ENCODE peak calls at places on chromosome 3, in ten cellular contexts. One of them, this sample, is unnamed. For H3K36me3, the result is how much of the 10 kb centered on the place peaks cover.

GRCh38 chr3:8482960-8483665 is 18.5 kb upstream of the LMCD1 start:
- DNase-seq in upper lobe of left lung: peak
- DNase-seq in sigmoid colon: peak
- DNase-seq in stomach: peak
- DNase-seq in K562: no peak
- DNase-seq in SK-N-SH: no peak
- DNase-seq in HepG2: peak
- DNase-seq in transverse colon: peak
- DNase-seq in suprapubic skin: peak
- DNase-seq in GM12878: no peak
- DNase-seq in this sample: no peak

GRCh38 chr3:21417991-21418390 is 333.0 kb downstream of the ZNF385D start:
- DNase-seq in GM12878: no peak
- DNase-seq in stomach: no peak
- DNase-seq in HepG2: no peak
- DNase-seq in K562: no peak
- DNase-seq in upper lobe of left lung: no peak
- DNase-seq in transverse colon: no peak
- DNase-seq in sigmoid colon: no peak
- DNase-seq in suprapubic skin: no peak
- DNase-seq in SK-N-SH: no peak
- DNase-seq in this sample: no peak

GRCh38 chr3:73401616-73402265 is 223.0 kb downstream of the PDZRN3 start:
- DNase-seq in K562: no peak
- DNase-seq in transverse colon: peak
- DNase-seq in upper lobe of left lung: no peak
- DNase-seq in suprapubic skin: no peak
- DNase-seq in GM12878: no peak
- DNase-seq in sigmoid colon: peak
- DNase-seq in HepG2: no peak
- DNase-seq in SK-N-SH: no peak
- DNase-seq in stomach: no peak
- DNase-seq in this sample: no peak

GRCh38 chr3:15512173-15512572 is 9.3 kb downstream of the COLQ start:
- DNase-seq in sigmoid colon: peak
- DNase-seq in SK-N-SH: no peak
- DNase-seq in upper lobe of left lung: peak
- DNase-seq in K562: no peak
- DNase-seq in suprapubic skin: no peak
- DNase-seq in HepG2: no peak
- DNase-seq in stomach: peak
- DNase-seq in transverse colon: no peak
- DNase-seq in GM12878: no peak
- DNase-seq in this sample: no peak

GRCh38 chr3:112087746-112088145 is 1.6 kb downstream of the C3orf52 start:
- DNase-seq in stomach: peak
- DNase-seq in transverse colon: no peak
- DNase-seq in K562: no peak
- DNase-seq in HepG2: no peak
- DNase-seq in GM12878: no peak
- DNase-seq in SK-N-SH: no peak
- DNase-seq in upper lobe of left lung: no peak
- DNase-seq in suprapubic skin: no peak
- DNase-seq in sigmoid colon: no peak
- DNase-seq in this sample: no peak

GRCh38 chr3:99319450-99319849 is 318.9 kb upstream of the COL8A1 start:
- DNase-seq in K562: no peak
- DNase-seq in SK-N-SH: no peak
- DNase-seq in upper lobe of left lung: no peak
- DNase-seq in sigmoid colon: no peak
- DNase-seq in stomach: no peak
- DNase-seq in GM12878: no peak
- DNase-seq in suprapubic skin: no peak
- DNase-seq in transverse colon: no peak
- DNase-seq in HepG2: no peak
- DNase-seq in this sample: no peak

GRCh38 chr3:178107804-178108203 is 428.4 kb upstream of the KCNMB2 start:
- DNase-seq in K562: no peak
- DNase-seq in sigmoid colon: no peak
- DNase-seq in SK-N-SH: no peak
- DNase-seq in GM12878: no peak
- DNase-seq in HepG2: no peak
- DNase-seq in upper lobe of left lung: no peak
- DNase-seq in transverse colon: no peak
- DNase-seq in suprapubic skin: no peak
- DNase-seq in stomach: no peak
- DNase-seq in this sample: no peak

GRCh38 chr3:9088431-9089353 is 125.4 kb upstream of the RAD18 start:
- DNase-seq in stomach: peak
- DNase-seq in upper lobe of left lung: peak
- DNase-seq in GM12878: no peak
- DNase-seq in suprapubic skin: no peak
- DNase-seq in HepG2: no peak
- DNase-seq in K562: no peak
- DNase-seq in sigmoid colon: no peak
- DNase-seq in transverse colon: peak
- DNase-seq in SK-N-SH: no peak
- DNase-seq in this sample: no peak

GRCh38 chr3:194395201-194395600 is 3.9 kb downstream of the GP5 start:
- DNase-seq in GM12878: no peak
- DNase-seq in suprapubic skin: no peak
- DNase-seq in SK-N-SH: no peak
- DNase-seq in transverse colon: no peak
- DNase-seq in HepG2: peak
- DNase-seq in upper lobe of left lung: no peak
- DNase-seq in stomach: no peak
- DNase-seq in sigmoid colon: no peak
- DNase-seq in K562: no peak
- DNase-seq in this sample: no peak

GRCh38 chr3:194397757-194398312 is 1.2 kb downstream of the GP5 start:
- DNase-seq in suprapubic skin: no peak
- DNase-seq in K562: no peak
- DNase-seq in HepG2: no peak
- DNase-seq in stomach: no peak
- DNase-seq in SK-N-SH: no peak
- DNase-seq in upper lobe of left lung: no peak
- DNase-seq in sigmoid colon: no peak
- DNase-seq in GM12878: no peak
- DNase-seq in transverse colon: no peak
- DNase-seq in this sample: no peak

GRCh38 chr3:194396561-194396896 is 2.5 kb downstream of the GP5 start:
- DNase-seq in transverse colon: no peak
- DNase-seq in SK-N-SH: no peak
- DNase-seq in sigmoid colon: no peak
- DNase-seq in stomach: no peak
- DNase-seq in K562: no peak
- DNase-seq in upper lobe of left lung: no peak
- DNase-seq in HepG2: peak
- DNase-seq in GM12878: no peak
- DNase-seq in suprapubic skin: no peak
- DNase-seq in this sample: no peak

GRCh38 chr3:194396897-194397756 is 1.9 kb downstream of the GP5 start:
- DNase-seq in HepG2: no peak
- DNase-seq in suprapubic skin: no peak
- DNase-seq in stomach: no peak
- DNase-seq in upper lobe of left lung: no peak
- DNase-seq in GM12878: no peak
- DNase-seq in K562: no peak
- DNase-seq in transverse colon: no peak
- DNase-seq in sigmoid colon: no peak
- DNase-seq in SK-N-SH: no peak
- DNase-seq in this sample: no peak

GRCh38 chr3:194395767-194396527 is 3.1 kb downstream of the GP5 start:
- DNase-seq in SK-N-SH: no peak
- DNase-seq in sigmoid colon: peak
- DNase-seq in stomach: no peak
- DNase-seq in transverse colon: peak
- DNase-seq in GM12878: no peak
- DNase-seq in HepG2: peak
- DNase-seq in upper lobe of left lung: no peak
- DNase-seq in suprapubic skin: peak
- DNase-seq in K562: peak
- DNase-seq in this sample: no peak
- TF ChIP-seq EP300 in SK-N-SH: no peak
- TF ChIP-seq EP300 in sigmoid colon: no peak
- TF ChIP-seq EP300 in stomach: no peak
- TF ChIP-seq EP300 in transverse colon: no peak
- TF ChIP-seq EP300 in GM12878: no peak
- TF ChIP-seq EP300 in HepG2: no peak
- TF ChIP-seq EP300 in upper lobe of left lung: no peak
- TF ChIP-seq EP300 in suprapubic skin: no peak
- TF ChIP-seq EP300 in K562: no peak
- TF ChIP-seq EP300 in this sample: no peak

GRCh38 chr3:140733623-140734022 is 55.8 kb downstream of the TRIM42 start:
- DNase-seq in stomach: no peak
- DNase-seq in sigmoid colon: no peak
- DNase-seq in HepG2: no peak
- DNase-seq in SK-N-SH: no peak
- DNase-seq in suprapubic skin: no peak
- DNase-seq in GM12878: no peak
- DNase-seq in transverse colon: no peak
- DNase-seq in upper lobe of left lung: no peak
- DNase-seq in K562: no peak
- DNase-seq in this sample: no peak

GRCh38 chr3:140731440-140732119 is 53.7 kb downstream of the TRIM42 start:
- DNase-seq in GM12878: no peak
- DNase-seq in HepG2: no peak
- DNase-seq in SK-N-SH: no peak
- DNase-seq in transverse colon: no peak
- DNase-seq in K562: no peak
- DNase-seq in suprapubic skin: no peak
- DNase-seq in upper lobe of left lung: no peak
- DNase-seq in sigmoid colon: no peak
- DNase-seq in stomach: no peak
- DNase-seq in this sample: no peak

GRCh38 chr3:140742116-140742515 is 64.3 kb downstream of the TRIM42 start:
- DNase-seq in sigmoid colon: no peak
- DNase-seq in stomach: no peak
- DNase-seq in suprapubic skin: no peak
- DNase-seq in GM12878: no peak
- DNase-seq in SK-N-SH: no peak
- DNase-seq in K562: no peak
- DNase-seq in HepG2: no peak
- DNase-seq in upper lobe of left lung: no peak
- DNase-seq in transverse colon: no peak
- DNase-seq in this sample: no peak

DNA sequence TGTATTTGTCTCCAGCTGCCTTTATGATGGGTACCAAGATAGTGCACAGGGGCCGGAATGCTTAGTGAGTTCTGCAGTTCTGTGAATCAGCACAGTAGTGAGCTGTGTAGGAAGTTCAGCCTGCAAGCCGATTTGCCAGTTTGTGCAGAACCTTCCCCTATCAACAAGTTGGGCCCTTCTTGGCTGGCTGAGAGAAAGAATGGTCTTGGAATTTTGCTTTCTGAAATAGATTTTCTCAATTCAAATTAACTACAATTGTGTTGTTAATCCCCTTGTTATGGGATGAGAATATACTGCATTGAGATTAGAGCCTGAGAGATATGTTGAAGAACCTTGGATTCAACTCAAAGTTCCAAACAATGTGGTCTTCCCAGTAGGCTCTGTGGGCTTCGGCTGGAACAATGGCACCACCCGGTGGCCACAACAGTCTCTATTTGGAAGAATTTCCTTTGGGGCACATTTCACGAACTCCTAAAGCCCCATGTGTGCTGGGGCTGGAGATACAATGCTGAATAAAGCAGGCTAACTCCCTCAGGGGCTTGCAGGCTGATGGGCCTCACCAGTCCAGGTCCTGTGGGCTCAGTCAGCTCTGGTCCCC is 59.1 kb downstream of the TRIM42 start:
- DNase-seq in sigmoid colon: no peak
- DNase-seq in upper lobe of left lung: peak
- DNase-seq in K562: peak
- DNase-seq in transverse colon: peak
- DNase-seq in HepG2: peak
- DNase-seq in stomach: peak
- DNase-seq in SK-N-SH: peak
- DNase-seq in GM12878: no peak
- DNase-seq in suprapubic skin: peak
- DNase-seq in this sample: no peak
- TF ChIP-seq POLR2AphosphoS5 in sigmoid colon: no peak
- TF ChIP-seq POLR2AphosphoS5 in upper lobe of left lung: no peak
- TF ChIP-seq POLR2AphosphoS5 in K562: no peak
- TF ChIP-seq POLR2AphosphoS5 in transverse colon: no peak
- TF ChIP-seq POLR2AphosphoS5 in HepG2: no peak
- TF ChIP-seq POLR2AphosphoS5 in stomach: no peak
- TF ChIP-seq POLR2AphosphoS5 in SK-N-SH: no peak
- TF ChIP-seq POLR2AphosphoS5 in GM12878: no peak
- TF ChIP-seq POLR2AphosphoS5 in suprapubic skin: no peak
- TF ChIP-seq POLR2AphosphoS5 in this sample: no peak

GRCh38 chr3:33541918-33542317 is 101.7 kb upstream of the UBP1 start:
- DNase-seq in suprapubic skin: no peak
- DNase-seq in upper lobe of left lung: no peak
- DNase-seq in SK-N-SH: no peak
- DNase-seq in transverse colon: no peak
- DNase-seq in stomach: no peak
- DNase-seq in sigmoid colon: no peak
- DNase-seq in K562: no peak
- DNase-seq in HepG2: no peak
- DNase-seq in GM12878: no peak
- DNase-seq in this sample: no peak

GRCh38 chr3:33543600-33543999 is 103.4 kb upstream of the UBP1 start:
- DNase-seq in upper lobe of left lung: no peak
- DNase-seq in sigmoid colon: no peak
- DNase-seq in HepG2: no peak
- DNase-seq in stomach: no peak
- DNase-seq in K562: no peak
- DNase-seq in transverse colon: no peak
- DNase-seq in suprapubic skin: no peak
- DNase-seq in SK-N-SH: no peak
- DNase-seq in GM12878: no peak
- DNase-seq in this sample: no peak

GRCh38 chr3:33544126-33544525 is 103.9 kb upstream of the UBP1 start:
- DNase-seq in K562: no peak
- DNase-seq in GM12878: no peak
- DNase-seq in stomach: no peak
- DNase-seq in suprapubic skin: no peak
- DNase-seq in transverse colon: no peak
- DNase-seq in HepG2: no peak
- DNase-seq in SK-N-SH: no peak
- DNase-seq in upper lobe of left lung: no peak
- DNase-seq in sigmoid colon: no peak
- DNase-seq in this sample: no peak

GRCh38 chr3:33547101-33547500 is 106.9 kb upstream of the UBP1 start:
- DNase-seq in stomach: no peak
- DNase-seq in GM12878: no peak
- DNase-seq in HepG2: no peak
- DNase-seq in SK-N-SH: no peak
- DNase-seq in sigmoid colon: no peak
- DNase-seq in K562: no peak
- DNase-seq in transverse colon: no peak
- DNase-seq in upper lobe of left lung: no peak
- DNase-seq in suprapubic skin: no peak
- DNase-seq in this sample: no peak
- H3K36me3 ChIP-seq in stomach: half or more
- H3K36me3 ChIP-seq in GM12878: under half
- H3K36me3 ChIP-seq in HepG2: under half
- H3K36me3 ChIP-seq in SK-N-SH: under half
- H3K36me3 ChIP-seq in sigmoid colon: half or more
- H3K36me3 ChIP-seq in K562: half or more
- H3K36me3 ChIP-seq in transverse colon: under half
- H3K36me3 ChIP-seq in upper lobe of left lung: under half
- H3K36me3 ChIP-seq in suprapubic skin: half or more
- H3K36me3 ChIP-seq in this sample: half or more

DNA sequence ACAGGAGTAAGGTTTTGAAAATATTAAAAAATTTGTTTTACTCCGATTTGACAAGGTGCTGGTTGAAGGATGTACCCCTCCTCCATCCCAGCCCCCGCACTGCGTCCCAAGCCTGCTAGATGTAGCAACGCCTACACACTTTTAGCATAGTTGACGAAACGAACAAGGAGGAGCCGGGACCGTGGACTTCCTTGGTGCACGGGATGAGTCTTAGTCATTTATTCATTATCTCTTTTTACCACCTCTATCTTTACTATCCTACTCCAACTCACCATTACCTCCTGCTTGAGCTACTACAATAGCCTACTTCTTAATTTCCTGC is 10.6 kb downstream of the PRICKLE2 start:
- DNase-seq in SK-N-SH: no peak
- DNase-seq in transverse colon: no peak
- DNase-seq in K562: no peak
- DNase-seq in stomach: no peak
- DNase-seq in GM12878: no peak
- DNase-seq in sigmoid colon: peak
- DNase-seq in suprapubic skin: peak
- DNase-seq in HepG2: no peak
- DNase-seq in upper lobe of left lung: peak
- DNase-seq in this sample: peak
- TF ChIP-seq EP300 in SK-N-SH: no peak
- TF ChIP-seq EP300 in transverse colon: no peak
- TF ChIP-seq EP300 in K562: no peak
- TF ChIP-seq EP300 in stomach: no peak
- TF ChIP-seq EP300 in GM12878: no peak
- TF ChIP-seq EP300 in sigmoid colon: no peak
- TF ChIP-seq EP300 in suprapubic skin: no peak
- TF ChIP-seq EP300 in HepG2: no peak
- TF ChIP-seq EP300 in upper lobe of left lung: no peak
- TF ChIP-seq EP300 in this sample: no peak